ENCODE peak calls at places on chromosomes 1 and 21, in ten cellular contexts. One of them, this sample, is unnamed. For H3K36me3, the result is how much of the 10 kb centered on the place peaks cover.

GRCh38 chr1:25657121-25657521 is 40.5 kb downstream of the MAN1C1 start:
- DNase-seq in endodermal cell: peak
- DNase-seq in Caco-2: no peak
- DNase-seq in SK-N-SH: no peak
- DNase-seq in psoas muscle: no peak
- DNase-seq in right lobe of liver: no peak
- DNase-seq in left ventricle myocardium inferior: no peak
- DNase-seq in endothelial cell of umbilical vein: peak
- DNase-seq in tibial artery: no peak
- DNase-seq in sigmoid colon: no peak
- DNase-seq in this sample: peak

GRCh38 chr1:229691362-229691761 is 65.3 kb downstream of the URB2 start:
- DNase-seq in endodermal cell: no peak
- DNase-seq in Caco-2: no peak
- DNase-seq in SK-N-SH: no peak
- DNase-seq in psoas muscle: no peak
- DNase-seq in right lobe of liver: no peak
- DNase-seq in left ventricle myocardium inferior: no peak
- DNase-seq in endothelial cell of umbilical vein: no peak
- DNase-seq in tibial artery: no peak
- DNase-seq in sigmoid colon: no peak
- DNase-seq in this sample: no peak

GRCh38 chr1:234955107-234955731 is 173.4 kb downstream of the TOMM20 start:
- DNase-seq in endodermal cell: no peak
- DNase-seq in Caco-2: peak
- DNase-seq in SK-N-SH: no peak
- DNase-seq in psoas muscle: peak
- DNase-seq in right lobe of liver: peak
- DNase-seq in left ventricle myocardium inferior: peak
- DNase-seq in endothelial cell of umbilical vein: peak
- DNase-seq in tibial artery: peak
- DNase-seq in sigmoid colon: peak
- DNase-seq in this sample: peak

GRCh38 chr1:180911640-180912161 is 996 bp upstream of the KIAA1614 start:
- DNase-seq in endodermal cell: peak
- DNase-seq in Caco-2: no peak
- DNase-seq in SK-N-SH: peak
- DNase-seq in psoas muscle: no peak
- DNase-seq in right lobe of liver: no peak
- DNase-seq in left ventricle myocardium inferior: no peak
- DNase-seq in endothelial cell of umbilical vein: no peak
- DNase-seq in tibial artery: no peak
- DNase-seq in sigmoid colon: peak
- DNase-seq in this sample: no peak

GRCh38 chr1:235901461-235901860 is 34.8 kb upstream of the LYST start:
- DNase-seq in endodermal cell: no peak
- DNase-seq in Caco-2: no peak
- DNase-seq in SK-N-SH: no peak
- DNase-seq in psoas muscle: no peak
- DNase-seq in right lobe of liver: no peak
- DNase-seq in left ventricle myocardium inferior: no peak
- DNase-seq in endothelial cell of umbilical vein: no peak
- DNase-seq in tibial artery: no peak
- DNase-seq in sigmoid colon: no peak
- DNase-seq in this sample: no peak

GRCh38 chr1:196393742-196394141 is 214.5 kb downstream of the KCNT2 start:
- DNase-seq in endodermal cell: no peak
- DNase-seq in Caco-2: no peak
- DNase-seq in SK-N-SH: no peak
- DNase-seq in psoas muscle: peak
- DNase-seq in right lobe of liver: no peak
- DNase-seq in left ventricle myocardium inferior: no peak
- DNase-seq in endothelial cell of umbilical vein: peak
- DNase-seq in tibial artery: peak
- DNase-seq in sigmoid colon: peak
- DNase-seq in this sample: peak

GRCh38 chr1:217275617-217276398 is 355.1 kb downstream of the GPATCH2 start:
- DNase-seq in endodermal cell: no peak
- DNase-seq in Caco-2: no peak
- DNase-seq in SK-N-SH: peak
- DNase-seq in psoas muscle: no peak
- DNase-seq in right lobe of liver: no peak
- DNase-seq in left ventricle myocardium inferior: no peak
- DNase-seq in endothelial cell of umbilical vein: no peak
- DNase-seq in tibial artery: no peak
- DNase-seq in sigmoid colon: no peak
- DNase-seq in this sample: no peak

GRCh38 chr21:38269567-38269917 is 12.8 kb downstream of the KCNJ15 start:
- DNase-seq in endodermal cell: no peak
- DNase-seq in Caco-2: no peak
- DNase-seq in SK-N-SH: no peak
- DNase-seq in psoas muscle: no peak
- DNase-seq in right lobe of liver: no peak
- DNase-seq in left ventricle myocardium inferior: no peak
- DNase-seq in endothelial cell of umbilical vein: no peak
- DNase-seq in tibial artery: no peak
- DNase-seq in sigmoid colon: no peak
- DNase-seq in this sample: no peak

GRCh38 chr1:67626495-67627235 is 58.3 kb upstream of the GADD45A start:
- DNase-seq in endodermal cell: no peak
- DNase-seq in Caco-2: no peak
- DNase-seq in SK-N-SH: no peak
- DNase-seq in psoas muscle: no peak
- DNase-seq in right lobe of liver: no peak
- DNase-seq in left ventricle myocardium inferior: no peak
- DNase-seq in endothelial cell of umbilical vein: peak
- DNase-seq in tibial artery: no peak
- DNase-seq in sigmoid colon: no peak
- DNase-seq in this sample: no peak

GRCh38 chr1:92476071-92476607 is 10.6 kb downstream of the GFI1 start:
- DNase-seq in endodermal cell: peak
- DNase-seq in Caco-2: no peak
- DNase-seq in SK-N-SH: no peak
- DNase-seq in psoas muscle: no peak
- DNase-seq in right lobe of liver: no peak
- DNase-seq in left ventricle myocardium inferior: no peak
- DNase-seq in endothelial cell of umbilical vein: no peak
- DNase-seq in tibial artery: no peak
- DNase-seq in sigmoid colon: no peak
- DNase-seq in this sample: no peak

GRCh38 chr1:210377934-210378333 is 49.2 kb downstream of the HHAT start:
- DNase-seq in endodermal cell: no peak
- DNase-seq in Caco-2: no peak
- DNase-seq in SK-N-SH: no peak
- DNase-seq in psoas muscle: no peak
- DNase-seq in right lobe of liver: no peak
- DNase-seq in left ventricle myocardium inferior: no peak
- DNase-seq in endothelial cell of umbilical vein: no peak
- DNase-seq in tibial artery: no peak
- DNase-seq in sigmoid colon: no peak
- DNase-seq in this sample: no peak

GRCh38 chr1:2392686-2393085 is 1.0 kb downstream of the RER1 start:
- DNase-seq in endodermal cell: no peak
- DNase-seq in Caco-2: no peak
- DNase-seq in SK-N-SH: no peak
- DNase-seq in psoas muscle: no peak
- DNase-seq in right lobe of liver: no peak
- DNase-seq in left ventricle myocardium inferior: no peak
- DNase-seq in endothelial cell of umbilical vein: no peak
- DNase-seq in tibial artery: no peak
- DNase-seq in sigmoid colon: no peak
- DNase-seq in this sample: no peak

GRCh38 chr1:212712451-212713303 is 13.0 kb upstream of the BATF3 start:
- DNase-seq in endodermal cell: no peak
- DNase-seq in Caco-2: no peak
- DNase-seq in SK-N-SH: no peak
- DNase-seq in psoas muscle: no peak
- DNase-seq in right lobe of liver: no peak
- DNase-seq in left ventricle myocardium inferior: no peak
- DNase-seq in endothelial cell of umbilical vein: peak
- DNase-seq in tibial artery: no peak
- DNase-seq in sigmoid colon: no peak
- DNase-seq in this sample: no peak

GRCh38 chr21:29645666-29646553 is 293.9 kb downstream of the GRIK1 start:
- DNase-seq in endodermal cell: no peak
- DNase-seq in Caco-2: no peak
- DNase-seq in SK-N-SH: no peak
- DNase-seq in psoas muscle: no peak
- DNase-seq in right lobe of liver: no peak
- DNase-seq in left ventricle myocardium inferior: no peak
- DNase-seq in endothelial cell of umbilical vein: no peak
- DNase-seq in tibial artery: no peak
- DNase-seq in sigmoid colon: no peak
- DNase-seq in this sample: no peak

GRCh38 chr21:14480601-14481000 is 65.5 kb downstream of the SAMSN1 start:
- DNase-seq in endodermal cell: no peak
- DNase-seq in Caco-2: no peak
- DNase-seq in SK-N-SH: no peak
- DNase-seq in psoas muscle: no peak
- DNase-seq in right lobe of liver: no peak
- DNase-seq in left ventricle myocardium inferior: no peak
- DNase-seq in endothelial cell of umbilical vein: peak
- DNase-seq in tibial artery: no peak
- DNase-seq in sigmoid colon: no peak
- DNase-seq in this sample: no peak

GRCh38 chr1:156964431-156964830 is 44.0 kb downstream of the LRRC71 start:
- DNase-seq in endodermal cell: no peak
- DNase-seq in Caco-2: no peak
- DNase-seq in SK-N-SH: no peak
- DNase-seq in psoas muscle: no peak
- DNase-seq in right lobe of liver: no peak
- DNase-seq in left ventricle myocardium inferior: no peak
- DNase-seq in endothelial cell of umbilical vein: no peak
- DNase-seq in tibial artery: no peak
- DNase-seq in sigmoid colon: no peak
- DNase-seq in this sample: no peak

GRCh38 chr1:21574464-21575151 is 65.4 kb downstream of the ALPL start:
- DNase-seq in endodermal cell: peak
- DNase-seq in Caco-2: no peak
- DNase-seq in SK-N-SH: no peak
- DNase-seq in psoas muscle: peak
- DNase-seq in right lobe of liver: no peak
- DNase-seq in left ventricle myocardium inferior: peak
- DNase-seq in endothelial cell of umbilical vein: no peak
- DNase-seq in tibial artery: no peak
- DNase-seq in sigmoid colon: no peak
- DNase-seq in this sample: peak

GRCh38 chr1:3904006-3904842 is 4.2 kb upstream of the C1orf174 start:
- DNase-seq in endodermal cell: peak
- DNase-seq in Caco-2: no peak
- DNase-seq in SK-N-SH: no peak
- DNase-seq in psoas muscle: no peak
- DNase-seq in right lobe of liver: no peak
- DNase-seq in left ventricle myocardium inferior: no peak
- DNase-seq in endothelial cell of umbilical vein: no peak
- DNase-seq in tibial artery: no peak
- DNase-seq in sigmoid colon: no peak
- DNase-seq in this sample: no peak

GRCh38 chr1:44227211-44227610 is 13.9 kb downstream of the DMAP1 start:
- DNase-seq in endodermal cell: no peak
- DNase-seq in Caco-2: no peak
- DNase-seq in SK-N-SH: peak
- DNase-seq in psoas muscle: no peak
- DNase-seq in right lobe of liver: peak
- DNase-seq in left ventricle myocardium inferior: no peak
- DNase-seq in endothelial cell of umbilical vein: no peak
- DNase-seq in tibial artery: no peak
- DNase-seq in sigmoid colon: peak
- DNase-seq in this sample: no peak

DNA sequence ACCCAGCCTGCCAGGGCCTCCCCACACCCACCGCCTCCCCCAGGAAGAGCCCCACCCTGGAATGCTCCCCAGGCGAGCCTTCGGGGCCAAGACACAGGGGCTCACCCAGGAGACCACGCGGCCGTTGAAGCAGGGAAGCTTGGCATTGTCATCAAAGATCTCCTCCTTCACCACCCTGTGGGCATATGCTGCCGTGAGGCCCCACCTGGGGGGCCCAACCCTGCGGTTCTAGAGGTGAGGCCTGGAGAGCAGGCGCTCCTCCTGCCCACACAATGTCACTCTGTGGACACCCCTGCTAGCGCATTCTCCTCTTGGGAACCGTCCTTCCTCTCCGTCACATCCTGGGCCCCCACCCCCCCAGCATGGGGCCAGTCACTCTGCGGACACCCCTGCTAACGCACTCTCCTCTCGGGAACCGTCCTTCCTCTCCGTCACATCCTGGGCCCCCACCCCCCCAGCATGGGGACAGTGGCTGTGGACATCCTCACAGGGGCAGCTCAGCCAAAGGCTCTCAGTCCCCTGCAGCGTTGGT is 6.6 kb downstream of the DVL1 start:
- DNase-seq in endodermal cell: no peak
- DNase-seq in Caco-2: no peak
- DNase-seq in SK-N-SH: no peak
- DNase-seq in psoas muscle: no peak
- DNase-seq in right lobe of liver: no peak
- DNase-seq in left ventricle myocardium inferior: no peak
- DNase-seq in endothelial cell of umbilical vein: no peak
- DNase-seq in tibial artery: no peak
- DNase-seq in sigmoid colon: no peak
- DNase-seq in this sample: no peak
- H3K36me3 ChIP-seq in endodermal cell: under half
- H3K36me3 ChIP-seq in Caco-2: under half
- H3K36me3 ChIP-seq in SK-N-SH: under half
- H3K36me3 ChIP-seq in psoas muscle: under half
- H3K36me3 ChIP-seq in right lobe of liver: under half
- H3K36me3 ChIP-seq in left ventricle myocardium inferior: under half
- H3K36me3 ChIP-seq in endothelial cell of umbilical vein: under half
- H3K36me3 ChIP-seq in tibial artery: under half
- H3K36me3 ChIP-seq in sigmoid colon: under half
- H3K36me3 ChIP-seq in this sample: under half

GRCh38 chr1:46691997-46692790 is 20.5 kb downstream of the TEX38 start:
- DNase-seq in endodermal cell: no peak
- DNase-seq in Caco-2: no peak
- DNase-seq in SK-N-SH: no peak
- DNase-seq in psoas muscle: peak
- DNase-seq in right lobe of liver: no peak
- DNase-seq in left ventricle myocardium inferior: no peak
- DNase-seq in endothelial cell of umbilical vein: no peak
- DNase-seq in tibial artery: no peak
- DNase-seq in sigmoid colon: no peak
- DNase-seq in this sample: peak
- TF ChIP-seq CTCF in endodermal cell: peak
- TF ChIP-seq CTCF in Caco-2: no peak
- TF ChIP-seq CTCF in SK-N-SH: peak
- TF ChIP-seq CTCF in psoas muscle: no peak
- TF ChIP-seq CTCF in right lobe of liver: no peak
- TF ChIP-seq CTCF in left ventricle myocardium inferior: peak
- TF ChIP-seq CTCF in endothelial cell of umbilical vein: no peak
- TF ChIP-seq CTCF in tibial artery: no peak
- TF ChIP-seq CTCF in sigmoid colon: no peak
- TF ChIP-seq CTCF in this sample: no peak

GRCh38 chr1:243217401-243217800 is 37.7 kb downstream of the CEP170 start:
- DNase-seq in endodermal cell: no peak
- DNase-seq in Caco-2: no peak
- DNase-seq in SK-N-SH: no peak
- DNase-seq in psoas muscle: no peak
- DNase-seq in right lobe of liver: no peak
- DNase-seq in left ventricle myocardium inferior: no peak
- DNase-seq in endothelial cell of umbilical vein: no peak
- DNase-seq in tibial artery: no peak
- DNase-seq in sigmoid colon: no peak
- DNase-seq in this sample: no peak
- H3K36me3 ChIP-seq in endodermal cell: half or more
- H3K36me3 ChIP-seq in Caco-2: under half
- H3K36me3 ChIP-seq in SK-N-SH: half or more
- H3K36me3 ChIP-seq in psoas muscle: under half
- H3K36me3 ChIP-seq in right lobe of liver: under half
- H3K36me3 ChIP-seq in left ventricle myocardium inferior: under half
- H3K36me3 ChIP-seq in endothelial cell of umbilical vein: under half
- H3K36me3 ChIP-seq in tibial artery: under half
- H3K36me3 ChIP-seq in sigmoid colon: under half
- H3K36me3 ChIP-seq in this sample: under half

GRCh38 chr1:50047916-50048694 is 24.4 kb upstream of the AGBL4 start:
- DNase-seq in endodermal cell: peak
- DNase-seq in Caco-2: no peak
- DNase-seq in SK-N-SH: peak
- DNase-seq in psoas muscle: no peak
- DNase-seq in right lobe of liver: no peak
- DNase-seq in left ventricle myocardium inferior: no peak
- DNase-seq in endothelial cell of umbilical vein: no peak
- DNase-seq in tibial artery: no peak
- DNase-seq in sigmoid colon: peak
- DNase-seq in this sample: peak
- TF ChIP-seq CTCF in endodermal cell: peak
- TF ChIP-seq CTCF in Caco-2: no peak
- TF ChIP-seq CTCF in SK-N-SH: peak
- TF ChIP-seq CTCF in psoas muscle: no peak
- TF ChIP-seq CTCF in right lobe of liver: peak
- TF ChIP-seq CTCF in left ventricle myocardium inferior: peak
- TF ChIP-seq CTCF in endothelial cell of umbilical vein: no peak
- TF ChIP-seq CTCF in tibial artery: no peak
- TF ChIP-seq CTCF in sigmoid colon: no peak
- TF ChIP-seq CTCF in this sample: peak

This sample was measured in testis.